ENCODE peak calls at places on chromosomes 1 and 21, in eight cellular contexts. B is astrocyte of the cerebellum; A is dorsolateral prefrontal cortex; H is HepG2; W is effector memory CD4-positive, alpha-beta T cell; P is K562; F is A673; D is GM23248. V is an unnamed sample.

GRCh38 chr1:226216056-226216455 is 7.4 kb upstream of the MIXL1 start:
- DNase-seq in B (no peak), A (no peak), H (no peak), W (no peak), P (no peak), F (no peak), D (no peak), V (no peak)

GRCh38 chr1:1565340-1565739 is 9.3 kb downstream of the SSU72 start:
- DNase-seq in B (no peak), A (no peak), H (no peak), W (no peak), P (no peak), F (no peak), D (no peak), V (no peak)

GRCh38 chr1:155002479-155003226 is at the start of gene ZBTB7B:
- DNase-seq in B (no peak), A (peak; percentile 52), H (no peak), W (no peak), P (peak; percentile 48), F (peak; percentile 41), D (peak; percentile 57), V (no peak)

GRCh38 chr1:180291004-180291403 is 60.9 kb downstream of the LHX4 start:
- DNase-seq in B (no peak), A (no peak), H (peak; percentile 55), W (no peak), P (no peak), F (no peak), D (no peak), V (no peak)

GRCh38 chr1:198890531-198890930 is 251.7 kb downstream of the PTPRC start:
- DNase-seq in B (no peak), A (no peak), H (no peak), W (no peak), P (no peak), F (no peak), D (no peak), V (no peak)

GRCh38 chr1:87804128-87804527 is 475.4 kb downstream of the LMO4 start:
- DNase-seq in B (no peak), A (no peak), H (no peak), W (no peak), P (no peak), F (no peak), D (no peak), V (no peak)

GRCh38 chr1:245184791-245185190 is 30.0 kb downstream of the KIF26B start:
- DNase-seq in B (no peak), A (no peak), H (no peak), W (no peak), P (no peak), F (no peak), D (no peak), V (no peak)

GRCh38 chr1:176098560-176098959 is 108.5 kb downstream of the COP1 start:
- DNase-seq in B (no peak), A (no peak), H (no peak), W (no peak), P (no peak), F (no peak), D (no peak), V (no peak)

GRCh38 chr21:45940091-45940490 is 41.5 kb upstream of the COL6A1 start:
- DNase-seq in B (no peak), A (no peak), H (no peak), W (no peak), P (no peak), F (no peak), D (no peak), V (no peak)

GRCh38 chr1:81921344-81921743 is 120.6 kb downstream of the ADGRL2 start:
- DNase-seq in B (no peak), A (no peak), H (no peak), W (no peak), P (no peak), F (no peak), D (no peak), V (no peak)

GRCh38 chr1:77558591-77559164 is 123.8 kb downstream of the ZZZ3 start:
- DNase-seq in B (no peak), A (no peak), H (no peak), W (no peak), P (no peak), F (no peak), D (no peak), V (no peak)

GRCh38 chr1:207824691-207825090 is 72.8 kb downstream of the CD46 start:
- DNase-seq in B (no peak), A (no peak), H (no peak), W (no peak), P (no peak), F (no peak), D (peak; percentile 63), V (no peak)

GRCh38 chr1:33866286-33866685 is 2.4 kb downstream of the HMGB4 start:
- DNase-seq in B (peak; percentile 79), A (no peak), H (no peak), W (no peak), P (no peak), F (peak; percentile 21), D (peak; percentile 18), V (no peak)

GRCh38 chr1:41806472-41807155 is 112.1 kb downstream of the HIVEP3 start:
- DNase-seq in B (no peak), A (no peak), H (no peak), W (no peak), P (peak; percentile 29), F (no peak), D (no peak), V (no peak)

GRCh38 chr1:22841754-22842370 is 130.8 kb downstream of the LACTBL1 start:
- DNase-seq in B (no peak), A (no peak), H (no peak), W (no peak), P (no peak), F (no peak), D (peak; percentile 60), V (no peak)

GRCh38 chr1:172417552-172417951 is 2.9 kb upstream of the C1orf105 start:
- DNase-seq in B (no peak), A (no peak), H (no peak), W (no peak), P (no peak), F (no peak), D (no peak), V (no peak)

GRCh38 chr1:115112496-115113375 is 23.4 kb upstream of the TSPAN2 start:
- DNase-seq in B (no peak), A (no peak), H (no peak), W (peak; percentile 26), P (peak; percentile 59), F (peak; percentile 40), D (peak; percentile 39), V (no peak)

GRCh38 chr1:164771001-164771550 is 212.1 kb downstream of the PBX1 start:
- DNase-seq in B (no peak), A (no peak), H (no peak), W (no peak), P (no peak), F (no peak), D (no peak), V (no peak)

GRCh38 chr1:164773146-164773545 is 214.2 kb downstream of the PBX1 start:
- DNase-seq in B (no peak), A (no peak), H (no peak), W (no peak), P (no peak), F (no peak), D (no peak), V (no peak)

GRCh38 chr1:164772635-164773034 is 213.7 kb downstream of the PBX1 start:
- DNase-seq in B (peak; percentile 60), A (no peak), H (no peak), W (no peak), P (peak; percentile 54), F (no peak), D (peak; percentile 98), V (no peak)

GRCh38 chr1:164770149-164770529 is 211.2 kb downstream of the PBX1 start:
- DNase-seq in B (no peak), A (no peak), H (no peak), W (no peak), P (no peak), F (no peak), D (no peak), V (no peak)

DNA sequence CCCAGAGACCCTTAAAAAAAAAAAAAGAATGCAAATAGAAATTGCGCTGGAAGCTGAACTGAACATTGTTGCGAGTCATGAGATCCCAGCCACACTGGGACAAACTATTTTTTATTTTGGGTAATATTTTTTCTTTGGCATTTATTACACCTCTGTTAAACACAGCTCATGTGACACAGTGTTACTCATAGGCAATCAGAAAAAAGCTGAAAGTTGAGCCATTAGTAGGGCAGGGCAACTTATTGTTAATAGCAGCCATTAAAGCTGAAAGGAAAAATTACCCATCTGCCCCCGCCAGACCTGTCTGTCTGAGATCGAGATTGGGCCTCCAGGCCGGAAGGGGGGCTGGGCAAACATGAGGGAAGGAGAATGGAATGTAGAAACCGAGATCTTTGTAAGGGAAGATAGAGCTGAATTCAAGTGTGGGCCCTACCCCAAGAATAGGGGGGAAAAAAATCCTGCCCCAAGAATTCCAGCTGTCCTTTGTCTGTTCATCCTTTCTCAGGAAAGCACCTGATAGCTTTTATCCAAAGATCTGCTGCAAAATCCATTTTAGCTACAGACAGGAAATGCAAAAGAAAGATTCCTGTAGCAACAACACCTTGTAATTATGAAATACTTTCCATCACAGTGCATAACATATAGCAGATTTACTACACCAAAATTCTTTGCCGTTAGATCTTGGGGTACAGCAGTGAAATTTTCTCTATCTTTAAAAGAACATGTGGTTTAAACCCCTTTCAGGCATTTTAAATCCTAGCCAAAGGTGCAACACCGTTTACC is 212.8 kb downstream of the PBX1 start:
- DNase-seq in B (no peak), A (no peak), H (no peak), W (no peak), P (no peak), F (peak; percentile 46), D (peak; percentile 76), V (no peak)
- H3K4me3 ChIP-seq in B (no peak overlapping the region), A (no peak overlapping the region), H (no peak overlapping the region), W (no peak overlapping the region), P (no peak overlapping the region), F (no peak overlapping the region), D (peak overlapping the region; percentile 25), V (peak overlapping the region; percentile 54)

GRCh38 chr1:205356424-205357151 is at the start of gene KLHDC8A:
- DNase-seq in B (no peak), A (no peak), H (no peak), W (no peak), P (no peak), F (peak; percentile 62), D (peak; percentile 35), V (no peak)
- H3K4me3 ChIP-seq in B (no peak within 1 kb of the TSS), A (peak within 1 kb of the TSS; percentile 29), H (no peak within 1 kb of the TSS), W (no peak within 1 kb of the TSS), P (no peak within 1 kb of the TSS), F (no peak within 1 kb of the TSS), D (no peak within 1 kb of the TSS), V (no peak within 1 kb of the TSS)

GRCh38 chr1:26155370-26156284 is 3.3 kb upstream of the FAM110D start:
- DNase-seq in B (no peak), A (no peak), H (no peak), W (no peak), P (no peak), F (no peak), D (no peak), V (no peak)
- H3K4me3 ChIP-seq in B (no peak overlapping the region), A (no peak overlapping the region), H (no peak overlapping the region), W (no peak overlapping the region), P (no peak overlapping the region), F (no peak overlapping the region), D (no peak overlapping the region), V (no peak overlapping the region)

DNA sequence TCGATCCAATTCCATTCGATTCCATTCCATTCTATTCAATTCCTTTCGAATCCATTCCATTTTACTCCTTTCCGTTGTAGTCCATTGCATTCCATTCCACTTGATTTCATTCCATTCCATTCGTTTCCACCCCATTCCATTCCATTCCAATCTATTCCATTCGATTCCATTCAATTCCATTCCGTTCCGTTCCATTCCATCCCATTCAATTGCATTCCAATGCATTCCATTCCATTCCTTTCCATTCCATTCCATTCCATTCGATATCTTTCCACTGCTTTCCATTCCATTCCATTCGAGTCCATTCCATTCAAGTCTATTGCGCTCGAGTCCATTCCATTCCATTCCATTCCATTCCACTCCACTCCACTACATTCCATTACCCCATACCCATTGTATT is 2568.7 kb upstream of the TPTE start:
- DNase-seq in B (no peak), A (no peak), H (no peak), W (no peak), P (no peak), F (no peak), D (no peak), V (no peak)
- H3K4me3 ChIP-seq in B (no peak overlapping the region), A (no peak overlapping the region), H (no peak overlapping the region), W (no peak overlapping the region), P (no peak overlapping the region), F (no peak overlapping the region), D (no peak overlapping the region), V (no peak overlapping the region)

V was measured in SK-N-MC.